ENCODE peak calls at places on chromosomes 5 and 9, in four cellular contexts. R, E, B and M are unnamed samples.

GRCh38 chr9:136171009-136171800 is 33.7 kb downstream of the LHX3 start:
- DNase-seq in E (peak; percentile 34), B (no peak), R (no peak), M (peak; percentile 49)

GRCh38 chr9:129280236-129281231 is 102.5 kb upstream of the IER5L start:
- DNase-seq in B (no peak), E (no peak), R (no peak), M (no peak)

GRCh38 chr5:73722224-73722623 is 96.2 kb downstream of the ARHGEF28 start:
- DNase-seq in E (peak; percentile 61), B (no peak), R (no peak), M (no peak)

GRCh38 chr9:115042781-115043509 is 75.0 kb downstream of the TNC start:
- DNase-seq in E (peak; percentile 54), R (no peak), B (no peak), M (no peak)

GRCh38 chr5:149141224-149141956 is at the start of gene ABLIM3:
- DNase-seq in R (peak; percentile 57), E (peak; percentile 86), B (peak; percentile 88), M (peak; percentile 74)

GRCh38 chr9:114006155-114006550 is 71.9 kb downstream of the AMBP start:
- DNase-seq in R (no peak), E (no peak), B (peak; percentile 11), M (peak; percentile 4)

GRCh38 chr5:74641014-74641777 is 668 bp upstream of the ENC1 start:
- DNase-seq in E (peak; percentile 89), B (peak; percentile 95), R (no peak), M (peak; percentile 60)

GRCh38 chr5:109191153-109191558 is 218.6 kb downstream of the PJA2 start:
- DNase-seq in B (no peak), E (peak; percentile 71), R (no peak), M (peak; percentile 10)

GRCh38 chr9:97596906-97597305 is 36.3 kb downstream of the TSTD2 start:
- DNase-seq in R (no peak), B (no peak), E (no peak), M (no peak)

GRCh38 chr9:100428871-100429654 is 2.1 kb downstream of the MSANTD3 start:
- DNase-seq in R (no peak), B (peak; percentile 67), E (peak; percentile 97), M (no peak)

GRCh38 chr9:68872026-68872501 is 141.8 kb downstream of the PRKACG start:
- DNase-seq in E (no peak), B (no peak), R (no peak), M (peak; percentile 71)

GRCh38 chr5:62653864-62654575 is 75.4 kb downstream of the LRRC70 start:
- DNase-seq in E (no peak), B (no peak), R (no peak), M (no peak)

GRCh38 chr5:174338204-174339010 is 292.9 kb downstream of the NSG2 start:
- DNase-seq in B (no peak), E (peak; percentile 53), R (no peak), M (no peak)

DNA sequence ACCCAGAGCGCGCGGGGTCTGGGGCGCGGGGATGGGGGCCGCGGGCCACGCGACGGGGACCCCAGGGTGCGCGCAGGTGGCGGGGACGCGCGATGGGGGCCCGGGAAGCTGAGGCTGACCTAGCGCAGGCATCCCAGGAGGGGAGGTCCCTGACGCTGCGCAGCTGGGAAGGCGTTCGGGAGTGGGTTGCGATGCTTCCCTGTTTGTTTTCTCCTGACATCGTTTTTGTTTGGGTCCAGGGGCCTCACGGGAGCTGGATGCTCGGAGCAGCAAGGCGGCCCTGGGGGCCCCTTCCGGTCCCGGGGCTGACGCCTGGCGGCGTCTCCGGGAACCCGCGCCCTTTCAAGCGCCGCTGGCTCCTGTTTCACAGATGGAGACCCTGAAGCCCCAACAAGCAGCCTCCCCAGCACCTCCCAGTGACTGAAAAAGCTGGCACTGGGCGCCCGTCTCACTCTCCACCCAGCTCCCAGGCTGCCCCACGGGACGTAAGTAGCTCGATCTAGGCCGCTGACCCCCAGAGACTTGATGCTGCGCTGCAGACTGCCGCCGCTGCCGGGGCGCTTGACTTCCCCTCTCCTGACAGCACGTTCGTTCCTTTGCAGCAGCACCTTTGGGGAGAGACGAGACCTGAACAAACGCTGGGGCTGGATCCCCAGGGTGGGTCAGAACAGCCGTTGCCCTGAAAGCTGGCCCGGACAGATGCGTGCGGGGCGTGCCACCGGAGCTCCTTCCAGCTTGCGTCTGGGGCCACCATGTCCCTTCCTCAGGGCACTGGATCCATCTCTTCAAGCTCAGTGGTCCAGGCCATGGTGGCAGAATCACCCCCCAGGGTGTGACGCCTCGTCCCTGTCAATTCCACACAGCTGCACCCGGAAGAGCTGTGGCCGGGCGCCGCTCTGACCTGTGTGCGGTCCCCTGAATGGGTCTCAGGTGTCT is 593 bp downstream of the BRD3OS start:
- DNase-seq in B (peak; percentile 62), E (peak; percentile 74), R (peak; percentile 34), M (peak; percentile 5)
- H3K36me3 ChIP-seq in B (no peaks in the 10 kb centered on the region), E (peaks cover 7% of the 10 kb centered on the region), R (no peaks in the 10 kb centered on the region), M (peaks cover 8% of the 10 kb centered on the region)

GRCh38 chr5:150401376-150402201 is 11.1 kb downstream of the CD74 start:
- DNase-seq in E (no peak), R (no peak), B (no peak), M (no peak)

GRCh38 chr5:150402226-150402773 is 10.4 kb downstream of the CD74 start:
- DNase-seq in B (no peak), R (no peak), E (no peak), M (no peak)

GRCh38 chr5:150400327-150401075 is 12.2 kb downstream of the CD74 start:
- DNase-seq in E (no peak), R (no peak), B (no peak), M (no peak)

GRCh38 chr5:150400020-150400326 is 12.7 kb downstream of the CD74 start:
- DNase-seq in B (no peak), E (no peak), R (no peak), M (no peak)

GRCh38 chr5:150401076-150401375 is 11.7 kb downstream of the CD74 start:
- DNase-seq in R (no peak), B (no peak), E (no peak), M (no peak)
- H3K36me3 ChIP-seq in R (peaks cover 22% of the 10 kb centered on the region), B (peaks cover 51% of the 10 kb centered on the region), E (peaks cover 28% of the 10 kb centered on the region), M (peaks cover 55% of the 10 kb centered on the region)

GRCh38 chr9:132919609-132920268 is 24.7 kb downstream of the TSC1 start:
- DNase-seq in R (no peak), B (no peak), E (no peak), M (no peak)
- H3K36me3 ChIP-seq in R (peaks cover 33% of the 10 kb centered on the region), B (peaks cover 58% of the 10 kb centered on the region), E (peaks cover 90% of the 10 kb centered on the region), M (peaks cover 23% of the 10 kb centered on the region)

DNA sequence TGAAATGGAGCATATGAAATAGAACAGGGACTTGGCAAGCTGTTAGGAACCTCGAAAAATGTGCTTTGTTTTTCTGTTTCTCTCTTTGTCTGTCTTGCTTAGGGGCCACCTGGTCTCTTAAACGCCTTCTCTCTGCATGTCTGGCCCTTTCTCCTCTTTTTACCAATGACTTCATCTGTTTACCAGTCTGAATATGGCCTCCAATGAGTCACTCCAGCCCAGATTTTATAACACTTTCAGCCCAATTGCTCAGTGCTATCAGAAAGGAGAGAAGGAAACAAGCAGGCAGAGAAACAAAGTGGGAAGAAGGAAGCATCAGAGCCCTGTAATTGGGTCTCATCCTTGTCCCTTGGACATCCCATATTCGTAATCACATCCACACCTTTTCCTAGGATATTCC is 151.6 kb upstream of the GPR151 start:
- DNase-seq in R (no peak), E (peak; percentile 29), B (no peak), M (no peak)
- H3K36me3 ChIP-seq in R (no peaks in the 10 kb centered on the region), E (no peaks in the 10 kb centered on the region), B (no peaks in the 10 kb centered on the region), M (no peaks in the 10 kb centered on the region)

DNA sequence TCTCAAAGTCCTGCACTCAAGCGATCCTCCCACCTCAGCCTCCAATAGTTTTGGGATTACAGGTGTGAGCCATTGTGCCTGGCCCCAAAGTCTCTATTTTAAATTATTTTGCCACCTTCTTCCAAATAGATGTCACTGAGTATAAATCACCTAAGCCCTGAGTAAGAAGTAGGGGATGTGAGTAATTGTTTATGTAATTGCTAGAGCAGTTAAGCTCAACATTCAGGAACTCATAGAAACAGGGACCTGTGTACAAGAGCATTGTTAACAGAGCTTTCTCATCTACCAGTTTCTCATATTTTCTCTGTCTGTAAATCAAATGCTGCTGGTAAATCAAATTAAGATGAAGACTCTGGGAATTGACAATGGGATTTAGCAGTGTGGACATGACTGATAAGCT is 26.3 kb downstream of the CDK7 start:
- DNase-seq in E (no peak), R (no peak), B (no peak), M (no peak)
- H3K36me3 ChIP-seq in E (peaks cover 72% of the 10 kb centered on the region), R (peaks cover 11% of the 10 kb centered on the region), B (peaks cover 86% of the 10 kb centered on the region), M (peaks cover 55% of the 10 kb centered on the region)

DNA sequence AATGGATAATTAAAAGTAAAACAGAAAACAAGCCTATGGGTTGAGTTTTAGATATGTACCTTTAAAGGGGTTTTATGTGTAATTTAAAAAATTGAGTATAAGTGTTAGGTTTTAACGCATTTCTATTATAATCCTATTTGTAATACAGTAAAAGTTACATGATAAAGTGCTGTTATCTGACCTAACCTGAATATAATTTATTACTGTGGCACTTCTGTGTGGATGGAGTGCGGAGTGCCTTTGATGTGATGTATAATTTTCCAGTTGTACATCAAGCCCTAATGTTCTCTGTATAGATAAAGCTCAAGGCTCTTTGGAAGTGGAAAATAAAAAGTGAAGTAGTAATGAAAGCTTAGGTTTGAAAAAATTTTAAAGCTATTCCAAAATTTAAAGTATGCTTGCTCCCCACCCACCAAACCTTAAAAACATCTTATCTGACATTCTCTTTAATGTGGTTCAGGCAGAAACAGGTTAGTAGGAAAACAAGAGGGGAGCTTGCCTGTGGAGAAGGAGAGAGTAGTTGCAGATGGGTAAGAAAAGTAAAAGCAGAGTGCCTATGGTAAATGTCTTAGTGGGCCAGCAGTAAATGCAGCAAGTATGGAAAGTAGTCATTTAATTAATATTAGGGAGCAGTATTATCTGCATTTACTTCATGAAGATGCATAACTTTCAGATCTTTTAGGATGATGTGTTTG is 4.0 kb downstream of the MATR3 start:
- DNase-seq in B (no peak), E (no peak), R (no peak), M (no peak)
- H3K36me3 ChIP-seq in B (peaks cover 70% of the 10 kb centered on the region), E (no peaks in the 10 kb centered on the region), R (no peaks in the 10 kb centered on the region), M (peaks cover 8% of the 10 kb centered on the region)